ENCODE peak calls at places on chromosomes 12 and 14, in ten cellular contexts. Q is HCT116; I is cardiac muscle cell; S is naive thymus-derived CD4-positive, alpha-beta T cell; M is astrocyte; J is lung; V is right atrium auricular region; D is Caco-2; A is mammary epithelial cell; Y is gastrocnemius medialis. U is an unnamed sample. For H3K4me1, the result is how much of the 10 kb centered on the place peaks cover.

GRCh38 chr12:128336506-128336905 is 69.5 kb downstream of the TMEM132C start:
- DNase-seq in M (no peak), V (no peak), A (no peak), Q (no peak), S (no peak), J (no peak), Y (no peak), D (no peak), I (no peak), U (no peak)

GRCh38 chr12:3319723-3320492 is 171.1 kb upstream of the PRMT8 start:
- DNase-seq in Q (no peak), I (no peak), D (no peak), V (no peak), Y (no peak), J (no peak), S (no peak), A (no peak), M (no peak), U (no peak)

GRCh38 chr12:16238661-16239060 is 38.8 kb downstream of the SLC15A5 start:
- DNase-seq in J (no peak), V (no peak), S (no peak), I (no peak), A (no peak), Q (no peak), Y (peak), M (no peak), D (no peak), U (no peak)

GRCh38 chr14:59265808-59266207 is 77.3 kb downstream of the DAAM1 start:
- DNase-seq in D (no peak), A (peak), Q (no peak), I (no peak), M (no peak), Y (no peak), V (no peak), J (no peak), S (no peak), U (no peak)

GRCh38 chr14:96817750-96818666 is 20.8 kb downstream of the VRK1 start:
- DNase-seq in S (no peak), M (no peak), A (no peak), V (no peak), I (peak), D (no peak), J (no peak), Y (no peak), Q (no peak), U (no peak)

GRCh38 chr14:103273145-103273846 is 60.7 kb upstream of the EIF5 start:
- DNase-seq in M (no peak), D (no peak), Y (no peak), J (no peak), I (no peak), Q (no peak), S (no peak), A (no peak), V (no peak), U (no peak)

GRCh38 chr14:75417674-75418073 is 10.1 kb upstream of the JDP2 start:
- DNase-seq in J (no peak), Q (no peak), A (peak), S (no peak), D (no peak), V (no peak), Y (peak), I (no peak), M (peak), U (no peak)

GRCh38 chr14:68569970-68570409 is 222.9 kb downstream of the ZFP36L1 start:
- DNase-seq in Q (no peak), Y (no peak), A (no peak), S (no peak), V (no peak), J (no peak), I (no peak), M (no peak), D (no peak), U (no peak)

GRCh38 chr14:41380017-41380416 is 226.7 kb upstream of the LRFN5 start:
- DNase-seq in D (no peak), M (no peak), A (no peak), S (no peak), Y (no peak), Q (no peak), J (no peak), I (no peak), V (no peak), U (no peak)

GRCh38 chr12:101074940-101075680 is 134.9 kb downstream of the SLC5A8 start:
- DNase-seq in Q (no peak), Y (no peak), S (no peak), M (peak), I (no peak), A (no peak), V (no peak), D (no peak), J (no peak), U (no peak)

DNA sequence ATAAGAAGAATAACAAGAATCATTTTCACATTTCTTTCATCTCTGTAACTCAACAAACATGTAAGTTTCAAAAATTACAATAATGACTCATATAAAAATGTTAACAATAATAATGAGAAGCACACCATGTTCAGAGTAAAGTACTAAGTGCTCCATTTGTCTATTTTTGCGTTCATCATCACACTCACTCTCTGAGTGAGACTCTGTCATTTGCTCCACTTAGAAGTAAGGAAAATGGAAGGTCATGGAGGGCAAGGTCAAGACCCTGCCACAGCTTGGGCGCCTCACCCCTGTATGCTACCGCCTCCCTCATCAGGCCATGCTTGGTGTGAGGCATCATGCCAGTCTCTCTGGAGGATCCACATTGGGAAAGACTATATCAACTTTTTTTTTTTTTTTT is 129.9 kb downstream of the TMEM30B start:
- DNase-seq in S (no peak), Q (no peak), Y (no peak), V (no peak), D (no peak), M (no peak), J (no peak), A (no peak), I (no peak), U (no peak)
- H3K4me1 ChIP-seq in S (under half), Q (under half), Y (under half), V (under half), D (under half), M (half or more), J (under half), A (under half), I (under half), U (under half)

GRCh38 chr12:52191841-52192791 is at the start of gene KRT80:
- DNase-seq in D (no peak), Q (peak), Y (peak), M (peak), V (peak), J (peak), I (no peak), S (no peak), A (peak), U (no peak)

GRCh38 chr12:52188658-52189057 is 3.2 kb downstream of the KRT80 start:
- DNase-seq in Y (no peak), J (no peak), S (no peak), D (no peak), V (no peak), I (no peak), Q (no peak), M (no peak), A (no peak), U (no peak)

GRCh38 chr12:52193991-52194390 is 2.2 kb upstream of the KRT80 start:
- DNase-seq in V (no peak), S (no peak), A (no peak), D (no peak), Y (no peak), M (no peak), J (no peak), Q (no peak), I (peak), U (no peak)

GRCh38 chr12:52189376-52190174 is 2.2 kb downstream of the KRT80 start:
- DNase-seq in M (peak), J (no peak), I (no peak), A (no peak), Y (no peak), D (no peak), V (no peak), S (no peak), Q (no peak), U (no peak)

DNA sequence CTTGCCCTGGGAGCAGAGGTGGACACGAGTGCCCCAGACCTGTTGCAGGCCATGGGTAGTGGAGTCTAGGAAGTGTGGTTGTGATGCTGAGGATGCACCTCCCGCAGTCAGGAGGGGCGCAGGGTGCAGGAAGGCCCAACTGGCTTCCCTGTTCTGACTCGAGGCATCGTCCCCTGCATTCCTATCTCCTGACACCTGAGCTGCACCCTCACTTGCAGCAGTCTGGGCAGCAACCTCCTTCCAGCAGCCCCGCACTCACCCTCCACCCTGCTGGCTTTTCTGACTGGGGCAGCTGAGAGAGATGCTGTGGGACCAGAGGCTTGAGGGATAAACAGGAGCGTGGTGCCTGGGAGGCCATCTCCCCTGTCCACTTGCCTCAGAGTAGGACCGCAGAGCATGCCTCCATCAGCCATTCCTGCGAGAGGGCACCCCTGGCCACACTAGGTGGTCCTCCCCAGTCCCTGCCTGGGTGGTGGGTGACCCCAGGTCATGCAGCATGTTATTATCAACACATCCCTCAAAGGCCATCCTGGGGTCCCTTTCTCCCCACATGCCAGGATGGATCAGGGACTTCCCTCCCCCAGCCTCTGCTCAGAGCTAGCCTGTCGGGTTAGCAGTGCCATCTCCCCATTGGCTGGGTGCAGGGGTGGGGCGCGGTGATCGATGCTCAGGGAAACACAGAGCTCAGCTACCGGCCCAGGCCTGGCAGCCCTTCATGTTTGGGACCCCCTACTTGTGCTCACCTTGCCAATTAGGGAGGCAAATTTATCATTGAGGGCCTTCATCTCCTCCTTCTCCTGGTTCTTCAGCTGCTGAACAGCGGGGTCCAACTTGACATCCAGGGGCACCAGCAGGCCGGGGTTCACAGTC is 719 bp downstream of the KRT80 start:
- DNase-seq in D (no peak), V (no peak), S (no peak), Y (no peak), M (no peak), I (no peak), A (no peak), Q (no peak), J (no peak), U (no peak)
- H3K4me3 ChIP-seq in D (no peak), V (no peak), S (no peak), Y (no peak), M (no peak), I (no peak), A (no peak), Q (peak), J (no peak), U (no peak)

GRCh38 chr12:1612196-1612595 is 16.8 kb upstream of the WNT5B start:
- DNase-seq in M (no peak), S (no peak), V (no peak), Q (no peak), D (no peak), A (no peak), Y (no peak), I (peak), J (no peak), U (no peak)
- H3K4me1 ChIP-seq in M (under half), S (under half), V (under half), Q (under half), D (under half), A (under half), Y (under half), I (under half), J (under half), U (under half)

GRCh38 chr12:41967668-41968649 is 176.7 kb downstream of the GXYLT1 start:
- DNase-seq in A (no peak), V (no peak), S (no peak), Q (no peak), Y (no peak), J (no peak), I (peak), D (no peak), M (peak), U (peak)
- H3K4me3 ChIP-seq in A (no peak), V (no peak), S (no peak), Q (no peak), Y (no peak), J (no peak), I (no peak), D (no peak), M (no peak), U (no peak)

GRCh38 chr12:87656311-87656710 is 372.9 kb downstream of the C12orf50 start:
- DNase-seq in D (no peak), Y (no peak), A (no peak), M (no peak), V (no peak), Q (no peak), J (no peak), I (no peak), S (no peak), U (no peak)
- H3K4me1 ChIP-seq in D (under half), Y (under half), A (under half), M (under half), V (under half), Q (under half), J (under half), I (under half), S (under half), U (under half)

GRCh38 chr12:122873540-122873939 is 22.4 kb downstream of the VPS37B start:
- DNase-seq in M (no peak), I (no peak), V (no peak), D (no peak), J (no peak), Q (no peak), S (no peak), A (no peak), Y (no peak), U (no peak)

GRCh38 chr12:122872815-122873361 is 23.0 kb downstream of the VPS37B start:
- DNase-seq in A (no peak), J (no peak), V (no peak), M (no peak), I (no peak), S (no peak), Q (no peak), D (no peak), Y (no peak), U (no peak)

GRCh38 chr12:122870867-122871664 is 24.9 kb downstream of the VPS37B start:
- DNase-seq in Y (no peak), V (no peak), I (no peak), Q (no peak), M (peak), J (no peak), D (no peak), S (no peak), A (no peak), U (no peak)

GRCh38 chr12:122870163-122870842 is 25.6 kb downstream of the VPS37B start:
- DNase-seq in D (no peak), A (no peak), I (no peak), Q (no peak), V (no peak), Y (no peak), J (no peak), S (no peak), M (no peak), U (no peak)

GRCh38 chr12:122871851-122872785 is 23.8 kb downstream of the VPS37B start:
- DNase-seq in V (peak), Y (no peak), M (peak), J (no peak), A (peak), S (peak), Q (no peak), I (no peak), D (no peak), U (peak)
- H3K4me3 ChIP-seq in V (peak), Y (peak), M (peak), J (no peak), A (no peak), S (peak), Q (no peak), I (no peak), D (no peak), U (no peak)

GRCh38 chr12:124497039-124497438 is 70.4 kb downstream of the NCOR2 start:
- DNase-seq in Y (no peak), J (no peak), V (peak), S (no peak), M (peak), I (no peak), D (no peak), Q (no peak), A (peak), U (no peak)

GRCh38 chr12:124497658-124498057 is 69.8 kb downstream of the NCOR2 start:
- DNase-seq in A (peak), S (no peak), I (peak), Q (no peak), J (no peak), V (peak), M (peak), D (no peak), Y (peak), U (no peak)

GRCh38 chr12:124498870-124499753 is 68.3 kb downstream of the NCOR2 start:
- DNase-seq in A (no peak), S (no peak), Q (no peak), I (no peak), V (peak), Y (no peak), M (peak), D (no peak), J (no peak), U (no peak)

GRCh38 chr12:124499873-124500231 is 67.6 kb downstream of the NCOR2 start:
- DNase-seq in A (no peak), Q (no peak), S (no peak), M (no peak), Y (no peak), J (no peak), V (no peak), D (no peak), I (no peak), U (no peak)

GRCh38 chr12:124498178-124498869 is 69.1 kb downstream of the NCOR2 start:
- DNase-seq in D (no peak), A (no peak), Y (no peak), M (peak), V (no peak), I (no peak), J (no peak), S (no peak), Q (no peak), U (no peak)
- H3K4me1 ChIP-seq in D (under half), A (half or more), Y (half or more), M (under half), V (under half), I (under half), J (under half), S (under half), Q (under half), U (under half)

DNA sequence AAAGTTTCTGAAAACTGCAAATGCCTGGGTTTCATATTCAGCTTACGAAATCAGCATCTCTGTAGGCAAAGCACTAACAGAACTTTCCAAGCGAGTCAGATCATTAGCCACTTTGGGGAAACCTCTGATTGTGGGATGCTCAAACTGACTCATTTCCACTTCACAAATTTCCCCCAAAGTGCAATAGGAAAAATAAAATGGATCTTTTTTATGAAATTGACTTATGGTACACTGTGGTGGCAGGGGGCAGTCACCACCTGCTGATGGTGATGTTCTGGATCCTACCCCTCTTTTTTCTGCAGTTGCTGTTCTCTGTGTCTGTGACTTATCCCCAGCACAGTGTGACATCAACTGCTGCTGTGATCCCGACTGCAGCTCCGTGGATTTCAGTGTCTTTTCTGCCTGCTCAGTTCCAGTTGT is 5.6 kb downstream of the TCTN1 start:
- DNase-seq in I (no peak), V (no peak), Y (no peak), Q (no peak), A (peak), D (no peak), S (no peak), J (no peak), M (no peak), U (no peak)
- H3K4me3 ChIP-seq in I (no peak), V (no peak), Y (no peak), Q (no peak), A (no peak), D (no peak), S (no peak), J (no peak), M (no peak), U (no peak)

GRCh38 chr12:178715-179109 is 35.2 kb downstream of the SLC6A12 start:
- DNase-seq in A (no peak), Y (no peak), S (no peak), Q (no peak), M (no peak), I (no peak), D (no peak), V (no peak), J (no peak), U (no peak)

GRCh38 chr12:180445-180844 is 33.5 kb downstream of the SLC6A12 start:
- DNase-seq in M (peak), Y (peak), J (no peak), I (no peak), Q (no peak), S (no peak), V (peak), A (no peak), D (no peak), U (no peak)

GRCh38 chr12:179885-180284 is 34.1 kb downstream of the SLC6A12 start:
- DNase-seq in A (no peak), J (no peak), I (no peak), Y (no peak), D (no peak), M (no peak), Q (no peak), V (no peak), S (no peak), U (no peak)

GRCh38 chr12:177980-178714 is 35.8 kb downstream of the SLC6A12 start:
- DNase-seq in Q (no peak), M (no peak), S (no peak), J (no peak), Y (no peak), V (no peak), D (no peak), I (no peak), A (no peak), U (no peak)

GRCh38 chr12:179131-179884 is 34.6 kb downstream of the SLC6A12 start:
- DNase-seq in S (no peak), Y (no peak), J (no peak), I (no peak), A (no peak), Q (no peak), M (no peak), D (no peak), V (no peak), U (no peak)
- H3K4me1 ChIP-seq in S (under half), Y (under half), J (under half), I (under half), A (under half), Q (under half), M (under half), D (under half), V (under half), U (under half)

DNA sequence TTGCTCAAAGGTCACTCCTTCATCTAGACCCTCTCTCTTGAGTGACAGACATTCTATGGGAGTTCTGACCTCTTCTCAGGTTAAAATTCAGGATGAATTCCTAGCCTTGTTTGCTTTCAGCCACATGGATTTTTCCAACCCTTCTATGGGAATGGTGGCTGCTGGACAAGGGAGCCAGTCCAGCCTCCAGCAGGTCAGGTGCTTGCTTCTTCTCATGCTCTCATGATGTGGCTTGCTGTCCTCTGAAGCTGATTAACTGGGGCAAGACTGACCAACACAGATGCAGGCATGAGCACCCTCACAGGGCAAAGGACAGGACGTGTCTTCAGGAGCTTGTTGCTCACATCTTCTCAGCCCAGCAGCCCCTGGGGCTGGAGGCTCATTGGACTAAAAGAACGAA is 97.2 kb upstream of the SLC35F4 start:
- DNase-seq in J (no peak), D (no peak), M (no peak), S (no peak), Q (no peak), Y (no peak), V (no peak), A (no peak), I (no peak), U (no peak)
- H3K4me3 ChIP-seq in J (no peak), D (no peak), M (no peak), S (no peak), Q (no peak), Y (no peak), V (no peak), A (no peak), I (no peak), U (no peak)

U was measured in iPS DF 6.9.